ENCODE peak calls at places on chromosomes 6 and 20, in six cellular contexts. Q, O, D, X, V and F are unnamed samples.

GRCh38 chr6:41338654-41339053 is 3.2 kb downstream of the NCR2 start:
- DNase-seq in Q (no peak), O (no peak), D (no peak), X (no peak), V (no peak), F (no peak)

GRCh38 chr6:100464910-100465700 is at the start of gene SIM1:
- DNase-seq in Q (peak), O (no peak), D (peak), X (peak), V (no peak), F (peak)

GRCh38 chr20:19566226-19566960 is 191.7 kb upstream of the RIN2 start:
- DNase-seq in Q (no peak), O (no peak), D (no peak), X (peak), V (no peak), F (no peak)

GRCh38 chr6:106685833-106686232 is 56.5 kb downstream of the QRSL1 start:
- DNase-seq in Q (no peak), O (no peak), D (no peak), X (no peak), V (no peak), F (peak)

GRCh38 chr20:61218886-61219480 is 33.1 kb upstream of the CDH4 start:
- DNase-seq in Q (peak), O (no peak), D (no peak), X (peak), V (no peak), F (peak)

GRCh38 chr6:42963179-42963854 is 2.8 kb downstream of the GNMT start:
- DNase-seq in Q (no peak), O (no peak), D (no peak), X (no peak), V (no peak), F (no peak)

GRCh38 chr6:139109558-139109957 is 25.3 kb upstream of the HECA start:
- DNase-seq in Q (no peak), O (no peak), D (no peak), X (peak), V (no peak), F (peak)

GRCh38 chr6:157066781-157067491 is 256.4 kb downstream of the TMEM242 start:
- DNase-seq in Q (no peak), O (no peak), D (no peak), X (no peak), V (no peak), F (no peak)

GRCh38 chr20:59019217-59019616 is at the start of gene TUBB1:
- DNase-seq in Q (no peak), O (no peak), D (no peak), X (no peak), V (no peak), F (no peak)

GRCh38 chr6:154842828-154843227 is 109.6 kb downstream of the SCAF8 start:
- DNase-seq in Q (no peak), O (no peak), D (no peak), X (no peak), V (no peak), F (no peak)

GRCh38 chr6:79635179-79635578 is 4.0 kb downstream of the SH3BGRL2 start:
- DNase-seq in Q (no peak), O (no peak), D (no peak), X (no peak), V (no peak), F (no peak)

DNA sequence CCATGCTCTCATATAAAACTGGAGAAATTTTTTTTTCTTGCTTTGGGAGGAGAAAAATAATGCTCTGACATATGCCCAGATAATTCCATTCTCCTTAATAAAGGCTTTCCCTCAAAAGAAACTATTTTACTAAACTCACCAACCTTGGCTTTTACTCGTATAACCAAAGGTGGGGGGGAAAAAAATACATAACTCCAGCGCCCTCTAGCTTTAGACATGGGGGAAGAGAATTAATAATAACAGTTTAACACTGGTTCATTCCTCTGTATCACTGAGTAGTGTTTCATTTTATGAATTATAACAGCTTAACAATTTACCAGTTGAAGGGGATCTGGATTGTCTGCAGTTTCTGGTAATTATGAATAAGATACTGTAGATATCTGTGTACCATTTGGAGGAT is 1226.1 kb downstream of the GRIK2 start:
- DNase-seq in Q (no peak), O (no peak), D (no peak), X (peak), V (no peak), F (no peak)
- TF ChIP-seq CTCF in Q (peak), O (peak), D (peak), X (peak), V (no peak), F (peak)

GRCh38 chr6:52098649-52099184 is 11.3 kb upstream of the PKHD1 start:
- DNase-seq in Q (no peak), O (no peak), D (no peak), X (no peak), V (no peak), F (no peak)
- TF ChIP-seq CTCF in Q (no peak), O (peak), D (peak), X (no peak), V (no peak), F (no peak)

DNA sequence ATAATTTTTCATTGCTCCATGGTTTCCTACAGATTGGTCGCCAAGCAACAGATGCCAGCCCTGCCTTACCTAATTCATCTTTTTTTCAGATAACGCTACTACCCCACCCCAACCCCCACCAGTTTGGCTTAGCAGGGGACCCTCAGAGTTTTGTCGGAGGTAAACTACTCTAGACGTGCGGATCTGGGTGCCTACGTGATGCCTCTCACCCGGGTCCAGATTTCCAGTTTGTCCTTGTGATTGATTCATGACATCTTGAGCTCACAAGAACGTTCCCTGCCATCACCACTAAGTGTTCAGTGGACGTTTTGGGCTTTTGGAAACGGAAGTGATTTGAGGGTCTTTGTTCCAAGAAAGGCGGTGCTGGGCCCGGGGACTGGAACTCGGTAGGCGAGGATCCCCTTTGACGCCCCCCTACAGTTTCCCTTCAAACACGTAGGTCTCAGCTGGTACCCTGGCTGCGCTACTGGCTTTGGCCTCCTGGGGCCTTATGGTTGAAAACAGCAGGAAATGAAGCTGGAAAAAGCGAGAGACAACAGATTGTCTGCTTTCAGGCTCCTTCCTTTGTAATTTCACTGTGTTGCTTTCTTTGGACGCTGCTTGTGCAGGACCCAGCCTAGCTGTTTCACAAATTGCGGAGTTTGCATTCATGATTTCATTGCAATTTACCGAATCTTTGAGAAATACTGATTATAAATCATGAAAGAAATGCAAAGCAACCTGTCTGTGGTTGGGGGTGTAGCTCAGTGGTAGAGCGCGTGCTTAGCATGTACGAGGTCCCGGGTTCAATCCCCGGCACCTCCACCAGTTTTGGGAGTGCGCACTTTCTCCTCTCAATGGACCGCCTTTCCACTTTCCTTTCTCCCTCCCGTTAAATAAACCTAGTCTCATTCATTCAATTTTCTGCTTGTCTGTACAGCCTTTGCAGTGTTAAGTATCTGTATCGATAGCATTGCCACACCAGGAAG is 81.0 kb downstream of the GPX5 start:
- DNase-seq in Q (peak), O (no peak), D (no peak), X (peak), V (no peak), F (peak)
- TF ChIP-seq CTCF in Q (peak), O (no peak), D (no peak), X (peak), V (peak), F (peak)

DNA sequence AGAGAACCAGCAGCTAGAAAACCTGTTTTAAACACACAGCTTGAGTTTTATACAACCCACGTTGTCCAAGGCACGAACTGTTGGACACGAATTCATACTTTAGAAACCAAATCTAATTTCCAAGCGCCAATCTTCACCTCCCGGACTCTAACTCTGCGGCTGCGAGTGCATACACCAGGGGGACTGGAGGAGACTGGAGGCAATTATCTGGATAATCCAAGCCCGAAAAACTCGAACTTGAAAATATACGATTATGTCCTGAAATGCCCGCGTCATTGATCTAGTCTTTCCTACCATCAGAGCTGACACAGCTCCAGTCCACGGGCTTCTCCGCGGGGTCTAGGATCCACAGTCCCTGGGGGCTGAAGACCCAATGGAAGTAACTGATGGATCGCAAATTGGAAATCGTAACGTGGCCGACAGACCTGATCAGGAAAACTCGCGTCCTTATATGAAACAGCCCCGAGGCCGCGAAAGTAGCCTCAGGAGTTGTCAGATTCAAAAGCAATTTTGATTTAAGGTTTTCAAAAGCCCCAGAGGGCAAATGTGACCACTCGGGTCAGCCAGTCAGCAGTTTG is 809 bp upstream of the HEY2 start:
- DNase-seq in Q (no peak), O (no peak), D (no peak), X (peak), V (no peak), F (no peak)
- TF ChIP-seq CTCF in Q (no peak), O (no peak), D (no peak), X (peak), V (no peak), F (no peak)

DNA sequence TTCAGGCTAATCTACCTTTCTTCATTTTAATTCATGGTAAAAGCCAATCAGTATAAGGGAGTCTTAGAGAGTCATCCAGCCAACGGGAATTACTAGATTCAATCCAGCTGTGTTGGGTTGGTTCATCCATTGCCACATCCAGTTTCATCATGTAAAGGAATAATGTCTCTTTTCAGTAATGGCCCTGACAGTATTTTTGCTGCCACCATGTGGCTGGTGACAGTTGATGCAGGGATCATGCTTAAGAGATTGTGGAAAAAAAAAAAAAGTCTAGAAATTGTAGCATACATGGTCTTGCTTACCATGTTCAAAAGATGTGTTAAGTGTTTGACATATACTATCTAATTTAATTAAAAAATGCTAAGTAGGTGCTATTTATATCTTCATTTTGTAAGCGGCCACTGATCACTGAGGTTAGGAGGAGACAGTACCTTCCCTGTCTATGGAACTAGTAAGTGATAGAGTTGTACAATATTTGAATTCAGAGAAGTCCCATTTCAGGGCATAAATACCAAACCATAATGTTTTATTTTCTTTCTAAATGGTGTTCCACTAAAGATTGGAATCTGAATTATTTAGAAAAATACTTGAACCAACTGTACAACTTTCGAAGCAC is 135.9 kb downstream of the KHDRBS2 start:
- DNase-seq in Q (peak), O (no peak), D (no peak), X (peak), V (no peak), F (peak)
- TF ChIP-seq CTCF in Q (peak), O (peak), D (peak), X (peak), V (peak), F (peak)

GRCh38 chr6:13378669-13379590 is 50.6 kb upstream of the TBC1D7 start:
- DNase-seq in Q (no peak), O (no peak), D (no peak), X (no peak), V (no peak), F (no peak)

GRCh38 chr6:13380761-13381160 is 52.4 kb upstream of the TBC1D7 start:
- DNase-seq in Q (no peak), O (no peak), D (no peak), X (no peak), V (no peak), F (no peak)

GRCh38 chr6:13384506-13384905 is 56.2 kb upstream of the TBC1D7 start:
- DNase-seq in Q (no peak), O (no peak), D (no peak), X (no peak), V (no peak), F (no peak)

GRCh38 chr6:13384966-13385365 is 56.6 kb upstream of the TBC1D7 start:
- DNase-seq in Q (no peak), O (no peak), D (no peak), X (no peak), V (no peak), F (no peak)

DNA sequence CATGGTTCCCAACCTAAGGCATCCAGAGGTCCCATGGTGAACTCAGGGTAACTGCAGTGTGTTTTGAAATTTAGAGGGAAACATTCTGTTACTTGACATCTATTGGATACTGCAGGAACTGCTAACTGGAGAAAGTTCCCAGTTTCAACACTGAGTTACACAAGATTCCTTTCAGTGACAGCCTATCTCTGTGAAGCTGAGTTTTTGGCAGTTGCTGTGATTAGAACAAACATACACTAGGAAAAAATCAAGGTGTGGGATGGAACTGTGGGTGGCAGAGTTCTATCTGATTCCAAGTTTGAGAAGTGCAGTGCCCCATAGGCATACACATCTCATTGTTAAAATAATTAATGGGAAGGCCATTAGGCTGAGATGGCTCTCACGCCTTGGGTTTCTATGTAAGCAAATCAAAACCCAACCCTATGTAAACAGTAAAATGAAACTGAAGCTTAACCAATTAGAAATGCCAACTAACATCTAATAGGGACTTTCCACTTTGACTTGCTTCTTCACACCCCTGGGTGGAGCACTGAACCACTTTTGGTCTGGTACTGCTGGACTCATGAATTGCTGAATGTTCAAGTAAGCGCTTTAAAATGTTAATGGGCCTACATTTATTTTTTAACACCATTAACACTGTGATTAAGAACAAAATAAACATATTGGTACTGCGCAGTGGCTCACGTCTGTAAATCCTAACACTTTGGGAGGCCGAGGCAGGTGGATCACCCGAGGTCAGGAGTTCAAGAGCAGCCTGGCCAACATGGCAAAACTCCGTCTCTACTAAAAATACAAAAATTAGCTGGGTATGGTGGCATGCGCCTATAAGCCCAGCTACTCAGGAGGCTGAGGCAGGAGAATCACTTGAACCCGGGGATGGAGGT is 55.2 kb upstream of the TBC1D7 start:
- DNase-seq in Q (no peak), O (no peak), D (no peak), X (peak), V (no peak), F (no peak)
- TF ChIP-seq CTCF in Q (no peak), O (no peak), D (peak), X (peak), V (peak), F (peak)

DNA sequence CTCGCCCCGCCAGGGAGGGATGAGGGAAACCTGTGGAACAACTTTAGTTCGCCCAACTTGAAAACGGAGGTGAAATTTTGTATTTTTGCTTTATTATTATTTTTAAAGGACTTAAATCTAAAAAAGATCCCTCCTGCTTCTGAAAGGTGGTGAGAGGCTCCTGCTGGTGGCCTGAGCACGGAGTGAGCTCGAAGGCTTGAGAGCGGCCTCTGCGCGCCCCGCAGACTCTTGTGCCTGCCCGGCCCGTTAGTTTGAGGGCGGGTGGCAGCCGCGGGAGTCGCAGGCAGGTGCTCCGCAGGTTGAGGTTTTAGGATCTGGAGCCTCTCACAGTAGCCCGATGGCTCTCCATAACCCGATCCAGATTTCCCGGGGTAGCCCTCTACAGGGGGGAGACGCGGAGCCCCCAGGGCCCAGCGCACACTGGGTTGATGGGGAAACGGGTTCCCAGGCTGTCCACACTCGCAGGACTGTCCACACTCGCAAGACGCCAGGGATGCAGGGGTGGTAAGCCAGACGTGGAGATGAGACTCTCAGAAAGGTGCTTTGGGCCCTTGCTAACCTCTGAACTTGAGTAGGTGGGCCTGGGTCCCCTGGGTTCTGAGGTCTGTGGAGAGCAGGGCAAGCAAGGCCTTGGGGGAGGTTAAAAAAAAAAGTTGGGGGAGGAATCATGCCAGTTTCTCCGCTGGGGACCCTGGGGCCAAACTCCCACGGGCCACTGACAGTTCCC is 46.3 kb upstream of the SUPT3H start:
- DNase-seq in Q (no peak), O (no peak), D (peak), X (no peak), V (no peak), F (no peak)
- TF ChIP-seq CTCF in Q (no peak), O (no peak), D (no peak), X (no peak), V (no peak), F (no peak)